ENCODE peak calls at places on chromosome 19, in seven cellular contexts. A is body of pancreas, F is K562, J is left lung, Q is fibroblast of lung, P is mucosa of descending colon, N is pancreas. O is an unnamed sample.

GRCh38 chr19:49114630-49115363 is 627 bp downstream of the LIN7B start:
- DNase-seq in J (peak; percentile 64), A (peak; percentile 74), F (peak; percentile 47), P (peak; percentile 72), Q (peak; percentile 55), N (peak; percentile 66), O (peak; percentile 54)

GRCh38 chr19:15374796-15375440 is 4.7 kb downstream of the AKAP8 start:
- DNase-seq in F (no peak), N (no peak), P (no peak), J (no peak), Q (no peak), A (peak; percentile 21), O (peak; percentile 52)

GRCh38 chr19:17420267-17420924 is 549 bp downstream of the MVB12A start:
- DNase-seq in P (peak; percentile 39), A (peak; percentile 29), F (peak; percentile 31), Q (peak; percentile 6), J (peak; percentile 48), N (peak; percentile 30), O (peak; percentile 53)

GRCh38 chr19:6564393-6564792 is 26.6 kb downstream of the CD70 start:
- DNase-seq in P (no peak), N (no peak), Q (peak; percentile 20), F (peak; percentile 71), A (no peak), J (no peak), O (no peak)

GRCh38 chr19:16405797-16406196 is 66.0 kb downstream of the EPS15L1 start:
- DNase-seq in P (no peak), F (no peak), J (no peak), N (no peak), A (no peak), Q (no peak), O (no peak)

GRCh38 chr19:58562126-58563033 is 4.0 kb upstream of the UBE2M start:
- DNase-seq in J (peak; percentile 41), F (no peak), Q (peak; percentile 58), P (peak; percentile 54), A (peak; percentile 39), N (no peak), O (no peak)

GRCh38 chr19:35347171-35347929 is at the start of gene FFAR1:
- DNase-seq in A (peak; percentile 68), P (peak; percentile 33), J (no peak), Q (no peak), N (no peak), F (peak; percentile 13), O (no peak)

GRCh38 chr19:28485300-28485699 is 727.7 kb downstream of the UQCRFS1 start:
- DNase-seq in F (no peak), J (peak; percentile 58), Q (no peak), A (peak; percentile 55), P (peak; percentile 83), N (no peak), O (no peak)

GRCh38 chr19:17454579-17454978 is 6.1 kb upstream of the TMEM221 start:
- DNase-seq in N (no peak), J (no peak), A (no peak), F (no peak), P (no peak), Q (no peak), O (no peak)

GRCh38 chr19:51803965-51804364 is 9.0 kb downstream of the FPR3 start:
- DNase-seq in F (no peak), J (no peak), N (no peak), Q (no peak), P (no peak), A (no peak), O (no peak)

GRCh38 chr19:48249502-48250014 is 6.2 kb downstream of the CARD8 start:
- DNase-seq in P (peak; percentile 56), N (no peak), J (peak; percentile 72), Q (no peak), F (no peak), A (peak; percentile 58), O (no peak)

GRCh38 chr19:31470229-31470939 is 121.1 kb upstream of the TSHZ3 start:
- DNase-seq in Q (no peak), P (no peak), A (no peak), N (no peak), F (no peak), J (no peak), O (no peak)

GRCh38 chr19:48717059-48717395 is 2.5 kb downstream of the MAMSTR start:
- DNase-seq in J (no peak), Q (peak; percentile 32), F (no peak), N (no peak), P (no peak), A (no peak), O (no peak)

DNA sequence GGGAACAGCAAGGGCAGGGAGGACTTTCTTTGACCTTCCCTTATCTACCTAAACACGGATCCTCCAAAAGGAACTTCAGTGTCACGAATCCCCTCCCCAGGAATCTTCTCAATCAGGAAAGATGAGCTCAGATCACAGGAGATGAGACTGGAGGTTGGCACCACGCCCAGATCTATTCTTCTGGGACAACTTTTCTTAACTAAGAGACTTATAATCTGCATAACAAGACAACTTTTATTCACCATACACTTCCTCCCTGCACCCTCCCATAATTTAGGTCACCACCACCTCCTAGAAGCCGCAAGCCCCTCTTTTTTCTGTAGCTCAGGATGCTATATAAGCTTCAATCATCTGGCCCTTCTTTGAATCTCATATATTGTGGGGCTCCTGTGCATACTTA is 19.2 kb upstream of the AKT2 start:
- DNase-seq in J (no peak), A (no peak), Q (no peak), F (no peak), P (no peak), N (no peak), O (no peak)
- TF ChIP-seq CTCF in J (no peak), A (no peak), Q (no peak), F (no peak), P (no peak), N (no peak), O (no peak)

GRCh38 chr19:1135454-1135853 is 31.7 kb downstream of the GPX4 start:
- DNase-seq in J (no peak), N (no peak), P (no peak), Q (no peak), F (no peak), A (no peak), O (no peak)

GRCh38 chr19:1131718-1132552 is 28.1 kb downstream of the GPX4 start:
- DNase-seq in A (peak; percentile 85), N (peak; percentile 58), Q (peak; percentile 93), P (peak; percentile 93), J (peak; percentile 92), F (peak; percentile 60), O (peak; percentile 84)

GRCh38 chr19:1132625-1133383 is 29.0 kb downstream of the GPX4 start:
- DNase-seq in J (no peak), Q (no peak), P (no peak), N (no peak), A (no peak), F (no peak), O (no peak)

GRCh38 chr19:1134431-1134830 is 30.6 kb downstream of the GPX4 start:
- DNase-seq in P (no peak), F (no peak), A (no peak), J (no peak), Q (no peak), N (no peak), O (no peak)

GRCh38 chr19:1133471-1133929 is 29.7 kb downstream of the GPX4 start:
- DNase-seq in J (no peak), N (no peak), P (peak; percentile 62), A (peak; percentile 43), Q (no peak), F (peak; percentile 80), O (no peak)
- H3K4me1 ChIP-seq in J (peaks cover 22% of the 10 kb centered on the region), N (no peaks in the 10 kb centered on the region), P (peaks cover 56% of the 10 kb centered on the region), A (peaks cover 27% of the 10 kb centered on the region), Q (peaks cover 4% of the 10 kb centered on the region), F (peaks cover 5% of the 10 kb centered on the region), O (no peaks in the 10 kb centered on the region)

GRCh38 chr19:3656747-3657394 is 30.3 kb upstream of the CACTIN start:
- DNase-seq in A (no peak), P (no peak), J (no peak), F (no peak), Q (no peak), N (no peak), O (no peak)

GRCh38 chr19:3658823-3659745 is 32.5 kb upstream of the CACTIN start:
- DNase-seq in A (no peak), P (no peak), N (no peak), F (no peak), J (no peak), Q (no peak), O (no peak)

GRCh38 chr19:3658004-3658822 is 31.6 kb upstream of the CACTIN start:
- DNase-seq in F (no peak), P (no peak), J (no peak), Q (no peak), A (peak; percentile 91), N (peak; percentile 88), O (no peak)

GRCh38 chr19:3656073-3656746 is 29.6 kb upstream of the CACTIN start:
- DNase-seq in F (no peak), N (no peak), A (no peak), Q (peak; percentile 39), J (no peak), P (no peak), O (no peak)

GRCh38 chr19:3657395-3657769 is 30.8 kb upstream of the CACTIN start:
- DNase-seq in P (no peak), N (no peak), J (no peak), A (no peak), Q (no peak), F (no peak), O (no peak)
- TF ChIP-seq CTCF in P (no peak), N (no peak), J (no peak), A (no peak), Q (no peak), F (no peak), O (no peak)

GRCh38 chr19:41612483-41612882 is 14.4 kb downstream of the CEACAM4 start:
- DNase-seq in Q (no peak), J (no peak), F (no peak), N (no peak), A (no peak), P (no peak), O (no peak)
- H3K4me1 ChIP-seq in Q (no peaks in the 10 kb centered on the region), J (no peaks in the 10 kb centered on the region), F (no peaks in the 10 kb centered on the region), N (no peaks in the 10 kb centered on the region), A (no peaks in the 10 kb centered on the region), P (no peaks in the 10 kb centered on the region), O (no peaks in the 10 kb centered on the region)

DNA sequence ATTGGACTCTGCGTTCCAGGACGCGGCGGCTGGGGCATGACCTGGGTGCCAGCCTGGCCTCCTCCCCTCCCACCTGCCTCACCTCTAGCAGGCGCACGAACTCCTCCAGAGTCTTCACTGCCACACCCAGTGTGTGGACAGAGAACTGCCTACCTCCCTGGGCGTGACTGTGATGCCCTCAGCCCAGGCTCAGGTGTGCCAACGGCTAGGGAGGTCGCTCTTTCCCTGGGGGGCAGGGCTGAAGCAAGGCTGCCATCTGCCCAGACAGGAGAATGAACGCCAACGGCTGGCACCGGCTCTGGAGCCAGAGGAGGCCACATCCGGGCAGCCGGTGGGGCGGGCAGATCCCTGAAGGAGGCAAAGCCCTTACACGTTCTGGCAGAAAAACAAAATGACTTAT is 11.3 kb downstream of the NANOS3 start:
- DNase-seq in N (no peak), Q (no peak), A (no peak), F (no peak), J (no peak), P (peak; percentile 83), O (no peak)
- TF ChIP-seq CTCF in N (no peak), Q (no peak), A (no peak), F (no peak), J (no peak), P (no peak), O (no peak)

GRCh38 chr19:11225172-11225571 is 14.2 kb upstream of the ANGPTL8 start:
- DNase-seq in F (no peak), J (no peak), A (no peak), N (no peak), P (no peak), Q (no peak), O (no peak)
- H3K4me1 ChIP-seq in F (peaks cover 4% of the 10 kb centered on the region), J (no peaks in the 10 kb centered on the region), A (no peaks in the 10 kb centered on the region), N (no peaks in the 10 kb centered on the region), P (no peaks in the 10 kb centered on the region), Q (no peaks in the 10 kb centered on the region), O (no peaks in the 10 kb centered on the region)

O was measured in uterus.